ENCODE peak calls at places on chromosomes 2 and 18, in eight cellular contexts. B is GM12864; K is activated T-cell treated with anti-CD3 and anti-CD28 coated beads for 1 hour; V is fibroblast of lung; N is NCI-H69; H is HFF-Myc; E is AG09309; T is stimulated activated CD8-positive, alpha-beta memory T cell treated with anti-CD3 and anti-CD28 coated beads, Interleukin-15, amount 100 ng/mL, for 24 hours. P is an unnamed sample.

GRCh38 chr2:11542275-11542819 is 8.5 kb downstream of the GREB1 start:
- DNase-seq in E (no peak), H (no peak), K (no peak), B (no peak), T (no peak), V (no peak), N (peak; percentile 75), P (no peak)

GRCh38 chr2:3071645-3072044 is 306.0 kb downstream of the EIPR1 start:
- DNase-seq in K (no peak), H (no peak), V (no peak), T (no peak), B (no peak), E (no peak), N (no peak), P (no peak)

GRCh38 chr2:24621779-24622538 is 130.9 kb downstream of the NCOA1 start:
- DNase-seq in K (no peak), N (no peak), B (no peak), E (no peak), H (no peak), V (no peak), T (no peak), P (no peak)

GRCh38 chr2:231708050-231708772 is at the start of gene PTMA:
- DNase-seq in N (peak; percentile 98), T (peak; percentile 98), H (peak; percentile 98), E (peak; percentile 98), K (peak; percentile 98), B (peak; percentile 99), V (peak; percentile 100), P (peak; percentile 99)

GRCh38 chr2:10452334-10452733 is 4.2 kb upstream of the ODC1 start:
- DNase-seq in E (peak; percentile 73), H (peak; percentile 53), B (no peak), K (no peak), V (peak; percentile 82), N (peak; percentile 89), T (no peak), P (peak; percentile 86)

GRCh38 chr18:77065221-77065981 is 67.2 kb downstream of the MBP start:
- DNase-seq in K (no peak), T (no peak), H (peak; percentile 75), E (peak; percentile 81), B (no peak), N (no peak), V (peak; percentile 90), P (peak; percentile 84)

GRCh38 chr2:209431701-209432100 is 7.9 kb downstream of the MAP2 start:
- DNase-seq in B (no peak), K (no peak), H (peak; percentile 47), E (peak; percentile 39), T (no peak), N (no peak), V (peak; percentile 85), P (no peak)

GRCh38 chr2:8229546-8229986 is 452.3 kb upstream of the ID2 start:
- DNase-seq in T (no peak), V (peak; percentile 85), B (peak; percentile 52), E (peak; percentile 40), H (peak; percentile 17), N (peak; percentile 3), K (peak; percentile 4), P (peak; percentile 27)

GRCh38 chr2:121129692-121130091 is 155.3 kb downstream of the TFCP2L1 start:
- DNase-seq in V (no peak), N (peak; percentile 46), H (no peak), E (no peak), B (no peak), K (no peak), T (no peak), P (no peak)

GRCh38 chr2:69770193-69770702 is 28.3 kb downstream of the ANXA4 start:
- DNase-seq in V (peak; percentile 91), N (peak; percentile 41), H (peak; percentile 80), T (no peak), B (no peak), E (no peak), K (no peak), P (peak; percentile 73)

GRCh38 chr2:166539340-166540162 is 45.5 kb upstream of the SCN7A start:
- DNase-seq in H (peak; percentile 69), K (no peak), B (peak; percentile 15), E (peak; percentile 20), N (peak; percentile 80), T (no peak), V (peak; percentile 43), P (peak; percentile 38)

GRCh38 chr2:241820625-241821384 is 11.8 kb downstream of the NEU4 start:
- DNase-seq in H (no peak), E (no peak), N (no peak), B (no peak), V (no peak), K (no peak), T (no peak), P (no peak)

GRCh38 chr18:50428531-50429206 is 53.8 kb downstream of the SKA1 start:
- DNase-seq in K (no peak), V (no peak), H (no peak), B (no peak), N (peak; percentile 77), E (no peak), T (no peak), P (no peak)

GRCh38 chr2:213104089-213104902 is 47.1 kb downstream of the IKZF2 start:
- DNase-seq in B (no peak), E (no peak), T (no peak), H (no peak), K (no peak), N (no peak), V (peak; percentile 66), P (no peak)

GRCh38 chr18:75815767-75816166 is 388.3 kb upstream of the SMIM21 start:
- DNase-seq in T (no peak), B (no peak), V (no peak), H (no peak), E (no peak), K (no peak), N (no peak), P (no peak)

GRCh38 chr2:28833740-28834139 is 23.1 kb downstream of the SPDYA start:
- DNase-seq in N (no peak), H (no peak), V (no peak), K (no peak), B (no peak), E (no peak), T (no peak), P (no peak)

GRCh38 chr2:86372641-86373502 is 35.4 kb upstream of the REEP1 start:
- DNase-seq in N (peak; percentile 49), H (no peak), V (peak; percentile 33), T (no peak), E (no peak), K (no peak), B (no peak), P (no peak)

GRCh38 chr2:231751042-231751815 is 29.9 kb downstream of the PDE6D start:
- DNase-seq in H (no peak), K (no peak), B (no peak), N (no peak), T (no peak), V (no peak), E (no peak), P (no peak)

P was measured in SJSA1.